ENCODE peak calls at places on chromosome 16, in nine cellular contexts. P is neural progenitor cell, Q is colonic mucosa, Z is endothelial cell of umbilical vein, C is GM23248, U is fibroblast of lung, B is IMR-90, Y is neuronal stem cell, I is mesendoderm. E is an unnamed sample.
A peak's percentile ranks its signal among the peaks of the same experiment; 100 is the strongest.

GRCh38 chr16:96935-97381 is 18.9 kb downstream of the MPG start:
- DNase-seq in P (peak; percentile 96), Q (peak; percentile 89), Z (peak; percentile 87), C (peak; percentile 96), U (peak; percentile 79), B (peak; percentile 83), Y (peak; percentile 84), I (peak; percentile 93), E (peak; percentile 98)

GRCh38 chr16:13270602-13271001 is 369.2 kb downstream of the SHISA9 start:
- DNase-seq in P (no peak), Q (no peak), Z (no peak), C (no peak), U (no peak), B (no peak), Y (no peak), I (no peak), E (no peak)

GRCh38 chr16:89133457-89134127 is 38.0 kb upstream of the CDH15 start:
- DNase-seq in P (no peak), Q (no peak), Z (no peak), C (no peak), U (no peak), B (no peak), Y (no peak), I (no peak), E (no peak)

GRCh38 chr16:47887496-47887895 is 268.3 kb downstream of the ABCC12 start:
- DNase-seq in P (peak; percentile 47), Q (no peak), Z (no peak), C (peak; percentile 34), U (peak; percentile 66), B (peak; percentile 33), Y (no peak), I (peak; percentile 96), E (peak; percentile 81)

GRCh38 chr16:77414752-77415231 is 20.0 kb downstream of the ADAMTS18 start:
- DNase-seq in P (no peak), Q (no peak), Z (no peak), C (peak; percentile 36), U (peak; percentile 48), B (no peak), Y (no peak), I (no peak), E (no peak)

GRCh38 chr16:84315422-84315821 is 20.7 kb downstream of the WFDC1 start:
- DNase-seq in P (no peak), Q (no peak), Z (no peak), C (peak; percentile 41), U (no peak), B (peak; percentile 12), Y (no peak), I (no peak), E (peak; percentile 49)

GRCh38 chr16:69476920-69477418 is 52.5 kb downstream of the CYB5B start:
- DNase-seq in P (no peak), Q (no peak), Z (peak; percentile 84), C (peak; percentile 84), U (peak; percentile 93), B (peak; percentile 97), Y (no peak), I (peak; percentile 37), E (no peak)

GRCh38 chr16:23959069-23959800 is 123.5 kb downstream of the PRKCB start:
- DNase-seq in P (no peak), Q (no peak), Z (no peak), C (no peak), U (no peak), B (no peak), Y (no peak), I (no peak), E (no peak)

GRCh38 chr16:2708290-2708639 is 11.8 kb downstream of the PRSS27 start:
- DNase-seq in P (no peak), Q (no peak), Z (no peak), C (no peak), U (no peak), B (no peak), Y (no peak), I (no peak), E (no peak)

GRCh38 chr16:86382067-86382773 is 128.1 kb upstream of the FOXF1 start:
- DNase-seq in P (no peak), Q (no peak), Z (no peak), C (no peak), U (no peak), B (no peak), Y (no peak), I (no peak), E (no peak)

GRCh38 chr16:86382774-86383407 is 127.4 kb upstream of the FOXF1 start:
- DNase-seq in P (no peak), Q (no peak), Z (no peak), C (no peak), U (no peak), B (no peak), Y (no peak), I (no peak), E (no peak)

GRCh38 chr16:86379505-86379846 is 130.9 kb upstream of the FOXF1 start:
- DNase-seq in P (no peak), Q (no peak), Z (no peak), C (peak; percentile 35), U (peak; percentile 73), B (no peak), Y (no peak), I (no peak), E (no peak)

GRCh38 chr16:86380045-86380444 is 130.3 kb upstream of the FOXF1 start:
- DNase-seq in P (no peak), Q (no peak), Z (no peak), C (no peak), U (no peak), B (no peak), Y (no peak), I (no peak), E (no peak)

GRCh38 chr16:86381491-86381890 is 128.8 kb upstream of the FOXF1 start:
- DNase-seq in P (no peak), Q (no peak), Z (no peak), C (no peak), U (peak; percentile 58), B (no peak), Y (no peak), I (no peak), E (no peak)
- H3K9ac ChIP-seq in P (no peak overlapping the region), Q (no peak overlapping the region), Z (no peak overlapping the region), C (no peak overlapping the region), U (no peak overlapping the region), B (no peak overlapping the region), Y (no peak overlapping the region), I (no peak overlapping the region), E (no peak overlapping the region)

DNA sequence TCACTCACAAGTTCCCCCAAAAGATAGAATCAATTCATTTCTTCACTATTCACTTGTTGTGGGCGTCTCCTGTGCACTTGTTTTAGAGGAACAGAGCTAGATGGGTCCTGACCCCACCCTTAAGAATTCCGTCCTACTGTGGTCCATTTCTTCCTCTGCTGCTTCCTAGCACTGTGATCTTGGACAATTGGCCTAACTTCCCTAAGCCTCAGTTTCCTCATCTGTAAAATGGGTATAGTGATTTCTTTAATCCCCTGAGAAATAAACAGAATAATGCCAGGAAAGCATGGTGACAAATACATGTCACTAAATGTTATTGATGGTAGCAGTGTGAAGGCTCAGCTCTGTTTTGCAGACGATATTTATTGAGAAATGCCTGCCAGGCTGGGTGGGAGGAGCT is 9.9 kb downstream of the BMERB1 start:
- DNase-seq in P (no peak), Q (no peak), Z (no peak), C (no peak), U (no peak), B (no peak), Y (no peak), I (no peak), E (no peak)
- H3K27ac ChIP-seq in P (no peak overlapping the region), Q (no peak overlapping the region), Z (no peak overlapping the region), C (no peak overlapping the region), U (no peak overlapping the region), B (no peak overlapping the region), Y (no peak overlapping the region), I (no peak overlapping the region), E (no peak overlapping the region)

GRCh38 chr16:73083271-73083670 is 35.3 kb upstream of the ZFHX3 start:
- DNase-seq in P (no peak), Q (no peak), Z (no peak), C (no peak), U (peak; percentile 33), B (no peak), Y (no peak), I (no peak), E (no peak)
- H3K9ac ChIP-seq in P (no peak overlapping the region), Q (no peak overlapping the region), Z (no peak overlapping the region), C (no peak overlapping the region), U (no peak overlapping the region), B (no peak overlapping the region), Y (no peak overlapping the region), I (no peak overlapping the region), E (no peak overlapping the region)

DNA sequence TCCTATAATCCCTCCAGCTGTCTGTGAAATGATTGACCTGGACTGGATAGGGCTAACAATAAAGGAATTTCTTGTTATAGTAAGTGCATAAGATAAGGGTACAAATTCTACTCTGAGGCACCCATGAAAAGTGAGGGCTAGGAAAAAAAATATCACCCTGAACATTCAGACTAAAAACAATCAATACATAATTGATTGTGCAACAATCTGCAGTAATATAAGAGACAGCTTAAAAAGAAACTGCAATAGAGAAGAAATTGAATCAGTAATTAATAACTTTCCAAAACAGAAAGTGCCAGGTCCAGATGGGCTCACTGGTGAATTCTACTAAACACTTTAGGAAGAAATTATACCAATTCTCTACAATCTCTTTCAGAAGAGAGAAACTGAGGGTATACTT is 44.2 kb upstream of the CREBBP start:
- DNase-seq in P (no peak), Q (no peak), Z (no peak), C (no peak), U (no peak), B (no peak), Y (no peak), I (no peak), E (no peak)
- H3K27ac ChIP-seq in P (no peak overlapping the region), Q (no peak overlapping the region), Z (no peak overlapping the region), C (no peak overlapping the region), U (no peak overlapping the region), B (no peak overlapping the region), Y (no peak overlapping the region), I (no peak overlapping the region), E (no peak overlapping the region)

GRCh38 chr16:64718481-64718880 is 403.4 kb downstream of the CDH11 start:
- DNase-seq in P (no peak), Q (no peak), Z (no peak), C (no peak), U (no peak), B (no peak), Y (no peak), I (no peak), E (no peak)

GRCh38 chr16:64730261-64730660 is 391.6 kb downstream of the CDH11 start:
- DNase-seq in P (no peak), Q (no peak), Z (no peak), C (no peak), U (peak; percentile 13), B (peak; percentile 3), Y (no peak), I (no peak), E (no peak)

GRCh38 chr16:64724339-64724738 is 397.5 kb downstream of the CDH11 start:
- DNase-seq in P (no peak), Q (no peak), Z (no peak), C (no peak), U (no peak), B (no peak), Y (no peak), I (no peak), E (no peak)
- H3K9ac ChIP-seq in P (no peak overlapping the region), Q (no peak overlapping the region), Z (no peak overlapping the region), C (no peak overlapping the region), U (no peak overlapping the region), B (no peak overlapping the region), Y (no peak overlapping the region), I (no peak overlapping the region), E (no peak overlapping the region)